ENCODE peak calls at places on chromosomes 1 and 21, in five cellular contexts. U, D, Q, L and A are unnamed samples.

GRCh38 chr21:33642896-33643657 is 776 bp downstream of the ITSN1 start:
- DNase-seq in U (peak), D (peak), Q (peak), L (peak), A (no peak)

GRCh38 chr1:6627031-6627430 is 2.4 kb downstream of the THAP3 start:
- DNase-seq in U (no peak), D (no peak), Q (no peak), L (no peak), A (no peak)

GRCh38 chr1:84968101-84968500 is 28.8 kb downstream of the MCOLN2 start:
- DNase-seq in U (no peak), D (no peak), Q (no peak), L (no peak), A (no peak)

GRCh38 chr1:223141021-223141420 is 2.0 kb downstream of the TLR5 start:
- DNase-seq in U (no peak), D (no peak), Q (no peak), L (no peak), A (no peak)

GRCh38 chr1:21781971-21782867 is 730 bp downstream of the USP48 start:
- DNase-seq in U (peak), D (no peak), Q (peak), L (peak), A (peak)

GRCh38 chr1:162696286-162696862 is 64.1 kb downstream of the DDR2 start:
- DNase-seq in U (no peak), D (peak), Q (peak), L (no peak), A (no peak)

GRCh38 chr1:213934642-213935041 is 53.1 kb upstream of the PROX1 start:
- DNase-seq in U (no peak), D (no peak), Q (no peak), L (no peak), A (no peak)

GRCh38 chr1:63592536-63593302 is 492 bp upstream of the PGM1 start:
- DNase-seq in U (peak), D (peak), Q (no peak), L (no peak), A (peak)

GRCh38 chr1:62299426-62300200 is 19.6 kb downstream of the KANK4 start:
- DNase-seq in U (no peak), D (no peak), Q (no peak), L (no peak), A (no peak)

GRCh38 chr1:185480545-185480944 is 163.5 kb upstream of the IVNS1ABP start:
- DNase-seq in U (no peak), D (no peak), Q (no peak), L (no peak), A (no peak)

GRCh38 chr1:3320246-3321152 is 134.0 kb upstream of the ARHGEF16 start:
- DNase-seq in U (no peak), D (no peak), Q (no peak), L (no peak), A (no peak)

GRCh38 chr1:66412689-66413088 is 121.3 kb upstream of the SGIP1 start:
- DNase-seq in U (no peak), D (no peak), Q (peak), L (no peak), A (no peak)

GRCh38 chr1:201468844-201469644 is at the start of gene PHLDA3:
- DNase-seq in U (peak), D (peak), Q (peak), L (peak), A (no peak)

GRCh38 chr21:42313501-42313969 is 1.7 kb downstream of the TFF3 start:
- DNase-seq in U (no peak), D (peak), Q (no peak), L (no peak), A (no peak)

GRCh38 chr1:2197732-2198165 is 3.2 kb upstream of the FAAP20 start:
- DNase-seq in U (no peak), D (no peak), Q (no peak), L (no peak), A (no peak)

GRCh38 chr1:171403396-171403795 is 81.9 kb upstream of the PRRC2C start:
- DNase-seq in U (no peak), D (no peak), Q (peak), L (no peak), A (no peak)

GRCh38 chr1:20410555-20410954 is 75.5 kb downstream of the CAMK2N1 start:
- DNase-seq in U (no peak), D (no peak), Q (peak), L (no peak), A (no peak)

GRCh38 chr1:222994506-222995229 is 148.4 kb downstream of the TLR5 start:
- DNase-seq in U (no peak), D (no peak), Q (peak), L (no peak), A (no peak)

GRCh38 chr21:13827201-13827600 is 217.6 kb downstream of the POTED start:
- DNase-seq in U (no peak), D (no peak), Q (no peak), L (no peak), A (no peak)

GRCh38 chr1:212518188-212518951 is 85.7 kb downstream of the NENF start:
- DNase-seq in U (no peak), D (no peak), Q (peak), L (no peak), A (no peak)

GRCh38 chr1:165442053-165442452 is 2.9 kb downstream of the RXRG start:
- DNase-seq in U (no peak), D (no peak), Q (no peak), L (no peak), A (no peak)

GRCh38 chr1:221517961-221518360 is 223.9 kb downstream of the DUSP10 start:
- DNase-seq in U (no peak), D (no peak), Q (no peak), L (no peak), A (no peak)

GRCh38 chr1:22452401-22452963 is 831 bp downstream of the ZBTB40 start:
- DNase-seq in U (peak), D (no peak), Q (peak), L (no peak), A (no peak)

GRCh38 chr1:220788146-220788545 is 1.4 kb downstream of the MTARC1 start:
- DNase-seq in U (no peak), D (peak), Q (no peak), L (no peak), A (no peak)

GRCh38 chr1:27979151-27979858 is 19.5 kb downstream of the XKR8 start:
- DNase-seq in U (peak), D (no peak), Q (peak), L (no peak), A (no peak)

GRCh38 chr1:231252336-231252735 is 11.3 kb downstream of the GNPAT start:
- DNase-seq in U (no peak), D (no peak), Q (no peak), L (no peak), A (no peak)

GRCh38 chr1:75345538-75346292 is 211.5 kb downstream of the LHX8 start:
- DNase-seq in U (no peak), D (no peak), Q (no peak), L (no peak), A (no peak)

GRCh38 chr1:192476802-192477298 is 98.7 kb upstream of the RGS1 start:
- DNase-seq in U (peak), D (no peak), Q (no peak), L (no peak), A (no peak)

GRCh38 chr1:93614550-93615200 is 67.0 kb downstream of the BCAR3 start:
- DNase-seq in U (no peak), D (no peak), Q (no peak), L (no peak), A (no peak)

GRCh38 chr1:175933801-175934200 is 190.4 kb upstream of the TNR start:
- DNase-seq in U (no peak), D (no peak), Q (no peak), L (no peak), A (no peak)

GRCh38 chr1:104706631-104707147 is 957.0 kb downstream of the AMY1C start:
- DNase-seq in U (peak), D (no peak), Q (no peak), L (no peak), A (no peak)

GRCh38 chr1:975896-976683 is 5.8 kb downstream of the PERM1 start:
- DNase-seq in U (peak), D (peak), Q (peak), L (peak), A (peak)

GRCh38 chr1:199226163-199226562 is 587.3 kb downstream of the PTPRC start:
- DNase-seq in U (peak), D (no peak), Q (peak), L (no peak), A (no peak)

GRCh38 chr1:9867408-9868243 is 42.4 kb downstream of the CTNNBIP1 start:
- DNase-seq in U (peak), D (peak), Q (peak), L (peak), A (peak)

GRCh38 chr1:160066829-160067720 is 2.9 kb downstream of the KCNJ10 start:
- DNase-seq in U (no peak), D (peak), Q (no peak), L (no peak), A (no peak)

GRCh38 chr1:66374561-66375111 is 159.3 kb upstream of the SGIP1 start:
- DNase-seq in U (peak), D (no peak), Q (peak), L (no peak), A (no peak)

GRCh38 chr1:25869909-25870606 is 5.5 kb downstream of the PAQR7 start:
- DNase-seq in U (no peak), D (no peak), Q (no peak), L (no peak), A (no peak)

GRCh38 chr1:7583291-7584096 is 187.6 kb upstream of the VAMP3 start:
- DNase-seq in U (no peak), D (no peak), Q (no peak), L (no peak), A (no peak)

GRCh38 chr1:64653466-64653865 is 91.4 kb upstream of the RAVER2 start:
- DNase-seq in U (no peak), D (no peak), Q (no peak), L (no peak), A (no peak)